ENCODE peak calls at places on chromosomes 5 and 9, in six cellular contexts. One of them, this sample, is unnamed.

GRCh38 chr9:119412399-119412798 is 43.2 kb upstream of the BRINP1 start:
- DNase-seq in CD8-positive, alpha-beta T cell: no peak
- DNase-seq in stomach: no peak
- DNase-seq in heart right ventricle: no peak
- DNase-seq in uterus: no peak
- DNase-seq in aorta: no peak
- DNase-seq in this sample: no peak

GRCh38 chr9:128419061-128419925 is 1.4 kb upstream of the CERCAM start:
- DNase-seq in CD8-positive, alpha-beta T cell: no peak
- DNase-seq in stomach: no peak
- DNase-seq in heart right ventricle: no peak
- DNase-seq in uterus: peak
- DNase-seq in aorta: no peak
- DNase-seq in this sample: no peak

GRCh38 chr9:108830292-108830691 is 25.5 kb downstream of the ACTL7B start:
- DNase-seq in CD8-positive, alpha-beta T cell: no peak
- DNase-seq in stomach: no peak
- DNase-seq in heart right ventricle: no peak
- DNase-seq in uterus: no peak
- DNase-seq in aorta: no peak
- DNase-seq in this sample: no peak

GRCh38 chr5:173327948-173328895 is at the start of gene STC2:
- DNase-seq in CD8-positive, alpha-beta T cell: no peak
- DNase-seq in stomach: peak
- DNase-seq in heart right ventricle: peak
- DNase-seq in uterus: no peak
- DNase-seq in aorta: peak
- DNase-seq in this sample: peak

GRCh38 chr9:73689091-73689870 is 537.6 kb downstream of the ANXA1 start:
- DNase-seq in CD8-positive, alpha-beta T cell: no peak
- DNase-seq in stomach: no peak
- DNase-seq in heart right ventricle: no peak
- DNase-seq in uterus: no peak
- DNase-seq in aorta: no peak
- DNase-seq in this sample: no peak

GRCh38 chr9:93884808-93885207 is 70.3 kb downstream of the BARX1 start:
- DNase-seq in CD8-positive, alpha-beta T cell: no peak
- DNase-seq in stomach: no peak
- DNase-seq in heart right ventricle: no peak
- DNase-seq in uterus: no peak
- DNase-seq in aorta: no peak
- DNase-seq in this sample: no peak

GRCh38 chr9:7756088-7756487 is 43.5 kb downstream of the DMAC1 start:
- DNase-seq in CD8-positive, alpha-beta T cell: no peak
- DNase-seq in stomach: no peak
- DNase-seq in heart right ventricle: no peak
- DNase-seq in uterus: no peak
- DNase-seq in aorta: no peak
- DNase-seq in this sample: no peak

GRCh38 chr5:127838661-127839060 is 135.5 kb downstream of the CCDC192 start:
- DNase-seq in CD8-positive, alpha-beta T cell: no peak
- DNase-seq in stomach: peak
- DNase-seq in heart right ventricle: no peak
- DNase-seq in uterus: no peak
- DNase-seq in aorta: no peak
- DNase-seq in this sample: no peak

GRCh38 chr5:113606298-113607134 is 93.0 kb downstream of the YTHDC2 start:
- DNase-seq in CD8-positive, alpha-beta T cell: peak
- DNase-seq in stomach: peak
- DNase-seq in heart right ventricle: no peak
- DNase-seq in uterus: peak
- DNase-seq in aorta: no peak
- DNase-seq in this sample: no peak

GRCh38 chr5:118533923-118534322 is 454.4 kb downstream of the DTWD2 start:
- DNase-seq in CD8-positive, alpha-beta T cell: no peak
- DNase-seq in stomach: no peak
- DNase-seq in heart right ventricle: no peak
- DNase-seq in uterus: no peak
- DNase-seq in aorta: no peak
- DNase-seq in this sample: no peak

GRCh38 chr5:14004598-14005394 is 60.3 kb upstream of the DNAH5 start:
- DNase-seq in CD8-positive, alpha-beta T cell: no peak
- DNase-seq in stomach: no peak
- DNase-seq in heart right ventricle: no peak
- DNase-seq in uterus: no peak
- DNase-seq in aorta: no peak
- DNase-seq in this sample: no peak

GRCh38 chr5:79474416-79475173 is 39.3 kb downstream of the HOMER1 start:
- DNase-seq in CD8-positive, alpha-beta T cell: no peak
- DNase-seq in stomach: no peak
- DNase-seq in heart right ventricle: no peak
- DNase-seq in uterus: no peak
- DNase-seq in aorta: no peak
- DNase-seq in this sample: no peak

GRCh38 chr5:151686673-151687378 is at the start of gene SPARC:
- DNase-seq in CD8-positive, alpha-beta T cell: no peak
- DNase-seq in stomach: no peak
- DNase-seq in heart right ventricle: peak
- DNase-seq in uterus: peak
- DNase-seq in aorta: peak
- DNase-seq in this sample: peak

GRCh38 chr5:148471379-148471778 is 87.6 kb downstream of the FBXO38 start:
- DNase-seq in CD8-positive, alpha-beta T cell: no peak
- DNase-seq in stomach: no peak
- DNase-seq in heart right ventricle: no peak
- DNase-seq in uterus: no peak
- DNase-seq in aorta: no peak
- DNase-seq in this sample: no peak

GRCh38 chr5:28084069-28084468 is 1045.7 kb upstream of the CDH9 start:
- DNase-seq in CD8-positive, alpha-beta T cell: no peak
- DNase-seq in stomach: no peak
- DNase-seq in heart right ventricle: no peak
- DNase-seq in uterus: no peak
- DNase-seq in aorta: peak
- DNase-seq in this sample: no peak

GRCh38 chr9:2321523-2322148 is 300.0 kb upstream of the VLDLR start:
- DNase-seq in CD8-positive, alpha-beta T cell: no peak
- DNase-seq in stomach: no peak
- DNase-seq in heart right ventricle: no peak
- DNase-seq in uterus: no peak
- DNase-seq in aorta: no peak
- DNase-seq in this sample: no peak

GRCh38 chr5:170641589-170642031 is 137.8 kb downstream of the KCNIP1 start:
- DNase-seq in CD8-positive, alpha-beta T cell: no peak
- DNase-seq in stomach: no peak
- DNase-seq in heart right ventricle: no peak
- DNase-seq in uterus: no peak
- DNase-seq in aorta: no peak
- DNase-seq in this sample: no peak

GRCh38 chr5:96785271-96785670 is 22.5 kb downstream of the ERAP1 start:
- DNase-seq in CD8-positive, alpha-beta T cell: no peak
- DNase-seq in stomach: no peak
- DNase-seq in heart right ventricle: no peak
- DNase-seq in uterus: no peak
- DNase-seq in aorta: no peak
- DNase-seq in this sample: no peak

DNA sequence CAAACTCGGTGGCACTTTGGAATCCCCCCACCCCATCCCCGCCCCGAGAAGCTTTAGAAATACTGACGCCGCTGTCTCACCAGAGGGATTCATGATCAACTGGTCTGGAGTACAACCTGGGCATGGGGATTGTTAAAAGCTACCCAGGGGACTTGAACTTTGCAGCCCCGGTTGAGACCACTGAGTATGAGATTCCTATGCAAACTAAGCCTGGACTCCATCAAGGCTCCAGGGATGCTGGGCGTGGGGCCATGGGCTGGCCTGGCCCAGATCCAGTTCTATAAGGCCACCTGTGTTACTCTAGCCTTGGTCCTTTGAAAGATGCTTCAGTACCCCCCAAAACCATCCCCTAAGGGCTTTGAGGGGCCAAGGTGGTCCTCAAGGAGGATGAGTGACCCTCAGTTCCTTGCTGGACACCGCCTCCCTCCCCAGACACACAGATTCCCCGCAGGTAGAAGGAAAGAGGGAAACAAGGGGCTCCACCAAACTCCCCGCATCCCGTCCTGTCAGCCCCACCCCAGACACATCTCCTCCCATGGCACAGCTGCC is 68.5 kb downstream of the MRPL36 start:
- DNase-seq in CD8-positive, alpha-beta T cell: no peak
- DNase-seq in stomach: no peak
- DNase-seq in heart right ventricle: no peak
- DNase-seq in uterus: no peak
- DNase-seq in aorta: peak
- DNase-seq in this sample: no peak
- H3K27ac ChIP-seq in CD8-positive, alpha-beta T cell: no peak
- H3K27ac ChIP-seq in stomach: no peak
- H3K27ac ChIP-seq in heart right ventricle: no peak
- H3K27ac ChIP-seq in uterus: no peak
- H3K27ac ChIP-seq in aorta: no peak
- H3K27ac ChIP-seq in this sample: no peak

GRCh38 chr9:97761879-97762278 is 64.7 kb upstream of the XPA start:
- DNase-seq in CD8-positive, alpha-beta T cell: no peak
- DNase-seq in stomach: no peak
- DNase-seq in heart right ventricle: no peak
- DNase-seq in uterus: no peak
- DNase-seq in aorta: no peak
- DNase-seq in this sample: no peak

GRCh38 chr9:97761066-97761598 is 64.0 kb upstream of the XPA start:
- DNase-seq in CD8-positive, alpha-beta T cell: no peak
- DNase-seq in stomach: no peak
- DNase-seq in heart right ventricle: no peak
- DNase-seq in uterus: no peak
- DNase-seq in aorta: no peak
- DNase-seq in this sample: no peak

GRCh38 chr9:97756991-97757390 is 59.9 kb upstream of the XPA start:
- DNase-seq in CD8-positive, alpha-beta T cell: no peak
- DNase-seq in stomach: no peak
- DNase-seq in heart right ventricle: no peak
- DNase-seq in uterus: no peak
- DNase-seq in aorta: no peak
- DNase-seq in this sample: no peak

GRCh38 chr9:97758334-97758916 is 61.3 kb upstream of the XPA start:
- DNase-seq in CD8-positive, alpha-beta T cell: no peak
- DNase-seq in stomach: no peak
- DNase-seq in heart right ventricle: no peak
- DNase-seq in uterus: no peak
- DNase-seq in aorta: no peak
- DNase-seq in this sample: no peak

DNA sequence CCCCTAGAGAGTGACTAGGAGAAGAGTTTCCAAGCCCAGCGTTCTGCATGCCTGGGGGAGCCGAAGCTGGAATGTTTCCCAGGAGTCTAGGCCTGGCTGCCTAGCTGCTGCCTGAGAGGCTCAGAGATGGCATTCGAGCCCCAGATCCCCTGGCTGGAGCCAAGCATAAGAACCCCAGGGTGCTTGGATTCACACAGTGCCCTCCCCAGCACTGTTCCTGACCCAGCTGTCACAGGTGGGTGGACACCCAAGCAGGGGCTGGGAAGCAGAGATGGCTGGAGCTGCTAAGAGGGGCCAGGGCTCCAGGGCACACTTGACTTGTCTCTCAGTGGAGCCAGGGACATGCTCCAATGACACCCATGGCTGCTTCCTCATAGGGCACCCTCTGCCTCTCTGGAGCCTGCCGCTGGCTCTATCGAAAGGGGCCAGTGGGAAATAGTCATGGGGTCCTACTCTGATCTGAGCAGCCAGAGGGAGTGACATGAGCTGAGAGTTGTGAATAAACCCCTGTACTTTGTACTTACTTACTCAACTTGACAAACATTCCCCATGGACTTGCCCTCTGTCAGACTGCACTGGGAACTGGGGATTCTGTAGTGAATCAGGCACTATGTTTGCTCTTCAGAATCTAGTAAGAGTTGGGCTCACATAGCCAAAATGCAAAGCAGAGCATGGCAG is 62.6 kb upstream of the XPA start:
- DNase-seq in CD8-positive, alpha-beta T cell: no peak
- DNase-seq in stomach: no peak
- DNase-seq in heart right ventricle: no peak
- DNase-seq in uterus: no peak
- DNase-seq in aorta: no peak
- DNase-seq in this sample: no peak
- H3K27ac ChIP-seq in CD8-positive, alpha-beta T cell: no peak
- H3K27ac ChIP-seq in stomach: no peak
- H3K27ac ChIP-seq in heart right ventricle: no peak
- H3K27ac ChIP-seq in uterus: no peak
- H3K27ac ChIP-seq in aorta: no peak
- H3K27ac ChIP-seq in this sample: no peak

DNA sequence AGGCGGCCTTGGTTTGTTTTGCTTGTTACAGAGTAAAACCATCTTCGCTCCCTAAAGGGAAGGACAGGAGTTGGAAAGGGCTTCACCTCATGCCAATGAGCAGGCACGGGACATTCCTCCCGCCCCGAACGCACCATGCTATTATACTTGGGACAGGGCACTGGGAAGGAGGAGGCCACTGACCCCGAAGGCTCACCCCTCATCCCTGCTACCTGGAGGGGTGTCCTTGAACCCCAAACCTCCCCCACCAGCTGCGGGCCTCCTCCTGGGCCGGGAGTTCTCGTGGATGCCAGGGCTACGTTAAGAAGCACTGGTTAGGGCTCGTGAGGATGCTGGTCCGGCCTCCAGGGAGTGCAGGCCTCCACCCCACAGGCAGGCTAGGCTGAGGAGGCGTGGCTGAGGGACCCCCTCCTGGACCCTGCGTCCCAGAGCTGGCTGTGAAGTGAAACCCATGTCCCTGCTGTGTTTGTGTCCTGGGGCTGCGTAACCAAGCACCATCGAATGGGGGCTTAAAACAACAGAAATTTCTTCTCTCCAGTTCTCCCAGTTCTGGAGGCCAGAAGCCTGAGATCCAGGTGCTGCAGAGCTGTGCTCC is 111.0 kb upstream of the SARDH start:
- DNase-seq in CD8-positive, alpha-beta T cell: no peak
- DNase-seq in stomach: no peak
- DNase-seq in heart right ventricle: no peak
- DNase-seq in uterus: no peak
- DNase-seq in aorta: no peak
- DNase-seq in this sample: no peak
- H3K27ac ChIP-seq in CD8-positive, alpha-beta T cell: no peak
- H3K27ac ChIP-seq in stomach: no peak
- H3K27ac ChIP-seq in heart right ventricle: no peak
- H3K27ac ChIP-seq in uterus: no peak
- H3K27ac ChIP-seq in aorta: no peak
- H3K27ac ChIP-seq in this sample: no peak

DNA sequence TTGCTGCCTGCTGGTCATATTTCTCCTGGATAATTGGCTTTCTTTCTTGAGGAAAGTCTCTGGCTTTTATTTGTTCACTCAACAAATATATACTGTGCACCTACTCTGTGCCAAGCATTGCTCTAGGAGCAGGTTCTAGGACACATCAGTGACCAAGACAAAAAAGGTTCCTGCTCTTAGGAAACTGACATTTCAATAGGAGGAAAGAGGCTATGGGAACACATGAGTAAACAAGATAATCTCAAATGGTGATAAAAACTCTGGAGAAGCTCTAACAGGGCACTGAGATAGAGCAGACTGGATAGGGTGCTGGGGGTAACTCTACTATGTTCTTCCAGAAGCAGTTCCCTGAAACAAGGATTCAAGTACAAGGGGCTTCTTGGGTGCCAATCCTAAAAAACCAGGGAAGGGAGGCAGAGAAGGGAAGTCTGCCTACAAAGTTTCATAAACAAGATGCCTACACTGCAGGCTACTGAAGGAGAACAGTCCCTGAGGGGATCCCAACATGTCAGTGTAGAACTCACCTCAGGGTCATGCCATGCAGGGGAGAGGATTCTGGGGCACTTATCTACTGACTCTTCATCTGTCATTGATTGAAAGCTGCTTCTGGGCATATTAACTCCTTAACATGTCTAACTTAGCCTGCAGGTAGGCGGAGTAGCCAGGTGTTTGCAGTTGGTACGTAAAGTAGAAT is 181.3 kb downstream of the GRIA1 start:
- DNase-seq in CD8-positive, alpha-beta T cell: no peak
- DNase-seq in stomach: no peak
- DNase-seq in heart right ventricle: no peak
- DNase-seq in uterus: no peak
- DNase-seq in aorta: no peak
- DNase-seq in this sample: no peak
- H3K27ac ChIP-seq in CD8-positive, alpha-beta T cell: no peak
- H3K27ac ChIP-seq in stomach: no peak
- H3K27ac ChIP-seq in heart right ventricle: no peak
- H3K27ac ChIP-seq in uterus: no peak
- H3K27ac ChIP-seq in aorta: no peak
- H3K27ac ChIP-seq in this sample: no peak

This sample was measured in right atrium auricular region.